ENCODE peak calls at places on chromosomes 16 and 17, in five cellular contexts. H, Z, T, K and J are unnamed samples.

GRCh38 chr17:68458260-68459029 is 1.1 kb upstream of the WIPI1 start:
- DNase-seq in H (no peak), T (no peak), K (no peak), Z (no peak), J (no peak)

GRCh38 chr16:46858151-46858550 is 26.0 kb upstream of the GPT2 start:
- DNase-seq in Z (no peak), K (no peak), H (no peak), T (no peak), J (no peak)

GRCh38 chr17:50627782-50628601 is 6.7 kb upstream of the ABCC3 start:
- DNase-seq in H (no peak), K (no peak), Z (no peak), T (no peak), J (no peak)

GRCh38 chr17:74055508-74056160 is 147.8 kb upstream of the RPL38 start:
- DNase-seq in H (no peak), T (no peak), K (no peak), Z (no peak), J (no peak)

GRCh38 chr17:65235284-65235683 is 98.1 kb downstream of the RGS9 start:
- DNase-seq in T (no peak), K (no peak), H (no peak), Z (no peak), J (no peak)

GRCh38 chr16:67277999-67278772 is 1.1 kb upstream of the PLEKHG4 start:
- DNase-seq in H (no peak), K (no peak), Z (peak; percentile 80), T (peak; percentile 84), J (peak; percentile 94)

GRCh38 chr17:7837375-7838290 is 3.6 kb downstream of the KDM6B start:
- DNase-seq in H (no peak), K (no peak), T (no peak), Z (no peak), J (no peak)

GRCh38 chr17:2701996-2702741 is 9.4 kb downstream of the CLUH start:
- DNase-seq in Z (no peak), H (no peak), T (no peak), K (no peak), J (no peak)

GRCh38 chr17:80952291-80952690 is 39.4 kb upstream of the CHMP6 start:
- DNase-seq in H (no peak), Z (no peak), T (no peak), K (no peak), J (no peak)

GRCh38 chr17:42512246-42512645 is 23.8 kb upstream of the NAGLU start:
- DNase-seq in Z (no peak), T (no peak), H (no peak), K (no peak), J (no peak)

GRCh38 chr16:21628772-21629171 is 23.6 kb downstream of the IGSF6 start:
- DNase-seq in T (peak; percentile 71), Z (no peak), H (no peak), K (no peak), J (peak; percentile 83)

GRCh38 chr17:44222112-44222869 is 2.8 kb upstream of the UBTF start:
- DNase-seq in K (peak; percentile 46), H (peak; percentile 72), T (peak; percentile 81), Z (peak; percentile 72), J (peak; percentile 89)

GRCh38 chr16:49469930-49470451 is 96.4 kb downstream of the C16orf78 start:
- DNase-seq in H (no peak), K (no peak), T (no peak), Z (no peak), J (no peak)

GRCh38 chr16:13436641-13437423 is 483.1 kb upstream of the ERCC4 start:
- DNase-seq in Z (peak; percentile 23), H (no peak), K (no peak), T (peak; percentile 40), J (peak; percentile 69)

GRCh38 chr16:70470141-70470926 is 15.9 kb downstream of the FCSK start:
- DNase-seq in Z (no peak), K (no peak), T (no peak), H (no peak), J (no peak)

GRCh38 chr16:23186171-23186570 is 3.6 kb downstream of the SCNN1G start:
- DNase-seq in H (no peak), Z (no peak), T (no peak), K (no peak), J (no peak)

GRCh38 chr17:70624208-70624607 is 454.9 kb downstream of the KCNJ2 start:
- DNase-seq in K (no peak), T (no peak), Z (no peak), H (no peak), J (no peak)

GRCh38 chr17:70621593-70621992 is 452.3 kb downstream of the KCNJ2 start:
- DNase-seq in Z (no peak), T (peak; percentile 6), K (no peak), H (no peak), J (no peak)

DNA sequence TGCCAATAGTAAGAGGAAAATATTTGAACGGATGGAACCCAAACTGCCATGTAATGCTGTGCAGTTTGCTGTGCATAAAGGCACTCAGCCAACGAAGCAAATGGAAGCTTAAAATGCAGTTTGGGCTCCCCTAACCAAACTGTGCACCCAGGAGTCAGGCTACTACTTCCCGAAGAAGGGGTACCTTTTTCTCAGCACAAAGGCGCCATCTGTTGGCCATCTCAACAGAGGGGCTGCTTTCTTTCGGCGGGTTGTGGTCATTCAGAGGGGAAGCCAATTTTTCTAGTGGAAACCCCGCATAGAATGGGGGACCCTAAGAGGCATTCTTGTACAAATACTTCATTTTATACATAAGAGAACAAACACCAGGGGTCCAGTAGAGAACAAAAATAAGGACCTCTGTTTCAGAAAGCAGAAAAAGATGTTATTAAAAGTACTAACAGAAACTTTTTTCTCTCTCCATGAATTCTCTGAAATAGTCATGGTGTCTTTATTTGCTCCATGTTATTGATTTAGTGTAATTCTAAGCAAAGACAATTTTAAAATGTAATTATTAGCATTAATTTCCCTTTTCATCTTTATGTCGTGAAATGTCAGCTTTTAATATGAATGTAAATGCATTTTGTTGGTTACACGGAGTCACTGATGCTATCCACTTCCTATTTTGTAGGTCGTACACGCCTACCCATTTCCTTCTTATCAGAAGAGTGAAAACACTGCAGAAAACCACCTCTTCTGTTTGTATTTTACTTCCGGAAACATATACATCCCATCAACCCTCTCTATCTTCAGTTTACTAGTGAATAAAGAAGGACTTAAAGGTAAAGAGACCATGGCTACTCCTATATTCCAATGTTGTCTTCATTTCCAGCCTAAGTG is 453.3 kb downstream of the KCNJ2 start:
- DNase-seq in K (no peak), H (no peak), Z (peak; percentile 75), T (peak; percentile 8), J (peak; percentile 25)
- TF ChIP-seq CTCF in K (no peak), H (no peak), Z (peak; percentile 68), T (peak; percentile 57), J (peak; percentile 54)

DNA sequence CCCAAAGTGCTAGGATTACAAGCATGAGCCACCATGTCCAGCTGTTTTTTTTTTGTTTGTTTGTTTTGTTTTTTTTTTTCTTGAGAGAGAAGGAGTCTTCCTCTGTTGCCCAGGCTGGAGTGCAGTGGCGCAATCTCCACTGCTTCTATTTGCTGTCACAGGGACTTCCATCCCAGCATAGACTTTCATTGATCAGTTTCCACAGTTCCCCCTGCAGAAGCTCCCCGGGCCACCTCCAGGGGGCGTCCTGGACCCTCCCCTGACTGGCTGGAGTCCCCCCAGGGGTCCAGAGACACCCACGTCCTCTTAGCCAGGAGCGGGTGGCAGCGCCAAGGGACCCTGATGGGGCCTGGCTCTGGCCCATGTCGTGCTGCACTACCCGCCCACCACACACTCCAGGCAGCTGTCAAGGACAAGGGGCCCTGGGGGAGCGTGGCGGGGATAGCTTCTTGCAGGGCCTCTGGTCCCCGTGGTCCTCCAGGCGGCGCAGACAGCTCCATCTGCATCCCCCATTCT is 3.1 kb upstream of the NPW start:
- DNase-seq in K (no peak), H (no peak), Z (no peak), T (no peak), J (no peak)
- TF ChIP-seq CTCF in K (peak; percentile 16), H (no peak), Z (peak; percentile 39), T (peak; percentile 31), J (peak; percentile 43)

GRCh38 chr17:76003915-76004314 is 3.3 kb downstream of the CDK3 start:
- DNase-seq in Z (no peak), K (no peak), H (no peak), T (no peak), J (peak; percentile 68)

GRCh38 chr17:76002100-76002499 is 1.4 kb downstream of the CDK3 start:
- DNase-seq in K (no peak), Z (no peak), H (no peak), T (no peak), J (no peak)

GRCh38 chr17:75998327-75998795 is 2.3 kb upstream of the CDK3 start:
- DNase-seq in K (no peak), T (no peak), H (no peak), Z (no peak), J (no peak)

GRCh38 chr17:76000016-76000754 is 470 bp upstream of the CDK3 start:
- DNase-seq in T (no peak), H (no peak), K (peak; percentile 59), Z (peak; percentile 43), J (peak; percentile 39)

DNA sequence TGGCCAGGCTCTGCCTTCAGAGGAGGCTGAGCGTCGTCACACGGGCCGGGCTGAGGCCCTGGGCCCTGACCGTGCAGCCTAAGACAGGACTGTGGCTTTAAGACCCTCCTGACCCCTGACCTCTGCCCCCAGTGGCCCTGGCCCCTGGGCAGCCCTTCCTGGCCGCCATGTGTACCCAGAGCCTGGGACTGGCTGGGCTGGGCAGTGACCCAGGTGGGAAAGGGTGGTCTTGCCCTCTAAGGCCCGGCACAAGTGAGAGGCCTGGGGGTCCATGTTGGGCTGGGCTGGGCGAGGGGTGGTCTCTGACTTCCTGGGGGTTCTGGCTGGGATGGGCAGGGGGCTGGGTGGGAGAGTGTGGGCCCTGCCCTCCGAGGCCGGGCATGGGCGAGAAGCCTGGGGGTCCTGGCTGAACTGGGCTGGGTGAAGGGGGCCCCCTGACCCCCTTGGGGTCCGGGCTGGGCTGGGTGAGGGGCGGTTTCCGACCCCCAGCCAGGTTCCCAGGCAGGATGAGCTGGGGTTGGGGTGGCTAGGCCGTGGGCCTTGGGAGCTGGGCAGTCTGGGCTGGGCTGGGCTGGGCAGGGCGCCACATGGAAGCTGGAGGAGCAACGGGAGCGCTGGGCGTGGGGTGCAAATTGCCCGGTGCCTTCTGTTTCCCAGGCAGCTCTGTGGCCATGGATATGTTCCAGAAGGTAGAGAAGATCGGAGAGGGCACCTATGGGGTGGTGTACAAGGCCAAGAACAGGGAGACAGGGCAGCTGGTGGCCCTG is at the start of gene CDK3:
- DNase-seq in Z (no peak), H (no peak), T (no peak), K (no peak), J (no peak)
- TF ChIP-seq CTCF in Z (peak; percentile 2), H (no peak), T (no peak), K (no peak), J (no peak)

GRCh38 chr17:32588135-32588534 is 101.3 kb downstream of the CDK5R1 start:
- DNase-seq in T (no peak), Z (no peak), K (no peak), H (no peak), J (no peak)

GRCh38 chr17:32590974-32591373 is 104.2 kb downstream of the CDK5R1 start:
- DNase-seq in Z (no peak), K (no peak), H (no peak), T (no peak), J (no peak)

GRCh38 chr17:32586666-32587065 is 99.9 kb downstream of the CDK5R1 start:
- DNase-seq in T (peak; percentile 32), Z (peak; percentile 17), H (no peak), K (no peak), J (peak; percentile 51)

GRCh38 chr17:32591428-32591827 is 104.6 kb downstream of the CDK5R1 start:
- DNase-seq in T (no peak), H (no peak), K (no peak), Z (no peak), J (no peak)

DNA sequence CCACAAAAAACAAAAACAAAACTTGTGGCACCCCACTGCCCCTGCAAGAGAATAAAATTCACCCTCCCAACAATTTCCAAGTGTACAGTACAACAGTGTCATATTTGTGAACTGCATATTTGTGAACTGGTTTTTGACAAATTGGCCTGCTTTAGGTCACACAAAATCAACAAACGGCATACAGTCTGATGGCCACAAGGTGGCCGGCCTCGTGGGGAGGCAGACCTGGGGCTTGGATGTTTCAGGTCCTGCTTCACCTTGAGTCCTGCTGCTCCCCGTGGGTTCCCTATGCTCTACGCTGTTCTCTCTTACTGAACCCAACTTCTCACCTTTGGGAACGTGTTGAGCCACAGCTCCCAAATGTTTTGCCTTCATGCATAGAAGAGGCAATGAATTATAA is 102.2 kb downstream of the CDK5R1 start:
- DNase-seq in Z (no peak), H (no peak), K (no peak), T (no peak), J (no peak)
- TF ChIP-seq CTCF in Z (no peak), H (no peak), K (no peak), T (no peak), J (peak; percentile 10)